ENCODE peak calls at places on chromosomes 12 and 14, in five cellular contexts. F is left ventricle myocardium inferior, C is psoas muscle, N is astrocyte of the spinal cord, M is HFF-Myc. T is an unnamed sample.

GRCh38 chr12:79016181-79016580 is 151.6 kb downstream of the SYT1 start:
- DNase-seq in F (no peak), C (no peak), N (no peak), M (no peak), T (no peak)

GRCh38 chr12:84661732-84662326 is 250.8 kb downstream of the SLC6A15 start:
- DNase-seq in F (no peak), C (no peak), N (peak), M (peak), T (peak)

GRCh38 chr12:13254311-13254710 is 57.8 kb downstream of the EMP1 start:
- DNase-seq in F (no peak), C (no peak), N (no peak), M (no peak), T (no peak)

GRCh38 chr12:46494424-46494823 is 121.9 kb upstream of the SLC38A2 start:
- DNase-seq in F (no peak), C (no peak), N (peak), M (no peak), T (peak)

GRCh38 chr14:30559638-30560071 is 697 bp downstream of the G2E3 start:
- DNase-seq in F (no peak), C (no peak), N (peak), M (no peak), T (peak)

GRCh38 chr14:56592746-56593544 is 13.3 kb downstream of the TMEM260 start:
- DNase-seq in F (no peak), C (no peak), N (no peak), M (no peak), T (no peak)

GRCh38 chr14:73973497-73973896 is 23.4 kb downstream of the COQ6 start:
- DNase-seq in F (no peak), C (no peak), N (no peak), M (no peak), T (no peak)

GRCh38 chr12:101076940-101077351 is 133.1 kb downstream of the SLC5A8 start:
- DNase-seq in F (no peak), C (no peak), N (no peak), M (peak), T (peak)

GRCh38 chr14:84482256-84483071 is 1047.5 kb upstream of the FLRT2 start:
- DNase-seq in F (no peak), C (no peak), N (peak), M (peak), T (peak)

GRCh38 chr14:22003471-22003870 is 329.9 kb upstream of the OR4E1 start:
- DNase-seq in F (no peak), C (no peak), N (no peak), M (no peak), T (no peak)

GRCh38 chr14:104698688-104699425 is 9.4 kb downstream of the INF2 start:
- DNase-seq in F (peak), C (peak), N (no peak), M (no peak), T (no peak)

GRCh38 chr14:104696671-104697316 is 7.4 kb downstream of the INF2 start:
- DNase-seq in F (no peak), C (no peak), N (no peak), M (no peak), T (no peak)

GRCh38 chr14:104697317-104697703 is 7.9 kb downstream of the INF2 start:
- DNase-seq in F (no peak), C (no peak), N (no peak), M (no peak), T (no peak)

GRCh38 chr14:104699426-104699748 is 10.0 kb downstream of the INF2 start:
- DNase-seq in F (no peak), C (no peak), N (no peak), M (no peak), T (no peak)

GRCh38 chr14:104697892-104698583 is 8.6 kb downstream of the INF2 start:
- DNase-seq in F (no peak), C (no peak), N (no peak), M (no peak), T (no peak)
- H3K4me3 ChIP-seq in F (peak), C (no peak), N (no peak), M (no peak), T (no peak)

GRCh38 chr14:99562848-99563748 is 40.9 kb downstream of the CCDC85C start:
- DNase-seq in F (peak), C (peak), N (peak), M (no peak), T (peak)
- TF ChIP-seq CTCF in F (peak), C (peak), N (peak), M (no peak), T (peak)

GRCh38 chr14:23365353-23366162 is 586 bp upstream of the EFS start:
- DNase-seq in F (no peak), C (no peak), N (peak), M (no peak), T (no peak)

GRCh38 chr14:23364164-23364571 is 804 bp downstream of the EFS start:
- DNase-seq in F (no peak), C (no peak), N (no peak), M (no peak), T (no peak)

GRCh38 chr14:23370221-23370620 is 2.4 kb upstream of the IL25 start:
- DNase-seq in F (no peak), C (no peak), N (no peak), M (no peak), T (no peak)

GRCh38 chr14:23364604-23365352 is at the start of gene EFS:
- DNase-seq in F (peak), C (no peak), N (peak), M (no peak), T (no peak)

DNA sequence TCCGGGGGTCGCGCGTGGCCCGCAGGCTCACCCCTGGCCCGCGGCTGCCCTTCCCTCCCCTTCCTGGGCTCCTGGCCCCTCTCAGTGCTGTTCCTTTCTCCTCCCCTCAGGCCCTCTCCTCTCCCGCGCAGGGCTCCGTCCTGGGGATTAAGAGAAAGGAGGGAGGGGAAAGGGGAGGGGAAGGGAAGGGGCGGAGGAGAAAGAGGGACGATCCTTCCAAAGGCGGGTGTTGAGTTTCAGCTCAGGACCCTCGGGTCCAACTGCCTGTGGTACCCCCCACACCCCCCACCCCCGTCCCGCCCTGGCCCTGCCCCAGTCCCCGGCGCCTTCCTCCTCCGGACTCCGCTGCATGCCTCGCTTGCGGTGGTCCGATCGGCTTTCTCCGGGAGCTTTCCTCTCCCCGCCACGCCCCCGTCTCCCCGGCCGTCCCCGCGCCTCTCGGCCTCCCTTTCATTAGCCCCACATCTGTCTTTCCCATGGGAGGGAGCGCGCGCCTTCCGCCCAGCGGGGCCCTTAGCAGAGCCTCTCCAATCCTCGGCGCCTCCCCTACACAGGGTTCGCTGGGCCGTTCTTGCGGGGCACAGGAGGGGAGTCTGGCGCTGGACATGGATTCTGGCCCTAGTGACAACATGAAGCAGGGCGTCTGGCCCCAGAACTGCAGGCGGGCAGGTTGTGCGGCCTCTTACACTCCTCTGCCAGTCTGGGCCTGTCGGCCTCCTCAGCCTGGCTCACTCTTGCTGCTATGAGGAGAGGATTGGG is 1.4 kb upstream of the EFS start:
- DNase-seq in F (peak), C (peak), N (peak), M (peak), T (peak)
- H3K4me3 ChIP-seq in F (peak), C (peak), N (peak), M (peak), T (peak)

DNA sequence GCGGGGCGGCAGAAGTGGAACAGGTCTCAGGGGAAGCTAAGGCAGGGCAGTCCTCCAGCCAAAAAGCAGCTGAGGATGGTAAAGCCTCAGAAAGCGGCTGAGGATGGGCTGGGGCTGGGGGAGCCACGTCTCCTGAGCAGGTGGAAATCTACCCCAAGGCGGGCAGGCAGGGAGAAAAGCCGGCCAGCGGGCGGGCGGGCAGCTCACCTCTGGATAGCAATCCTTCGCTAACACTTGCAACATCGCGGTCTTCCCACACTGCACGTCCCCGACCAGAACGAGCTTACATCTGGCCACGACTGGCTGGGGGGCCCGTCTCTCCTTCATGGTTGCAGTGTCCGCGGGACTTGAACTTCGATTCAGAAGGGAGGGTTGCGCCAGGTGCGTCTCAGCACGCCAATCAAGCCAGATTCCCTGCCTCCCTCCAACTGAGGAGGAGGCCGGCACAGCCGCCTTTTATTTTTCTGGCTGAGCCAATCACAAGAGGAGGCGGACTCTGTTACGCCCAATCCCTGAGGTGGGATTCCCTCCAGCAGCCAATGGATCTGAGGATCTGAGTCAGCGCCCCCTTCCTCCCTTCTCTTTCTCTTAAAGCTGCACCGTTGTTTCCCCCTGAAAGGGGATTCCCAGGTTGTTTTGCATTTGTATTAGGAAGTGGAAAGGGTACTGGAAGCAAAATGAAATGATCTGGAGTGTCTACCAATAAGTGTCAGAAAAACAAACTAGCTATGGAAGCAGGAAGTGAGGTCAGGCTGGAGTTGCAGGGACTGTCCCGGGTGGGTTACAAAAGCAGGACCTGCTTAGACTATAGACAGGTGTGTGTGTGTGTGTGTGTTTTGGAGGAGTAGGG is at the start of gene RND1:
- DNase-seq in F (peak), C (peak), N (peak), M (peak), T (peak)
- TF ChIP-seq CTCF in F (peak), C (no peak), N (peak), M (peak), T (no peak)

DNA sequence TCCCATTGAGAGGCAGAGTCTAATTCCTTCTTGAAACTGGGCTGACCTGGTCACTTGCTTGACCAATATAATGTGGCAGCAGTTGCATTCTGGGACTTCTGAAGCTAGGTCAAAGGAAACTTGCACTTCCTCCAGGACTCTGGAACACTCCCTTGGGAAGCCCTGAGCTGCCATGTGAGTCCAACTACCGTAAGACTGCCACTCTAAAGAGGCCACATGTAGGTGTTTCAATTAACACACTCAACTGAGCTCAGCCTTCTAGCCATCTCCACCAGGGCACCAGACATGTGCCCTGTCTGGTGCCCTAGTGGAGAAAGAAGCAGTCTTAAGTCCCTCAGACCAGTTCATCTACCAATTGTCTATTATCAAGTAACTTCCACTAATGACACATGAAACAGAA is 6.1 kb upstream of the TEP1 start:
- DNase-seq in F (no peak), C (no peak), N (no peak), M (no peak), T (no peak)
- H3K4me3 ChIP-seq in F (no peak), C (no peak), N (no peak), M (no peak), T (no peak)

GRCh38 chr12:102645968-102646367 is 165.6 kb upstream of the IGF1 start:
- DNase-seq in F (no peak), C (no peak), N (no peak), M (no peak), T (no peak)
- TF ChIP-seq CTCF in F (no peak), C (no peak), N (no peak), M (no peak), T (no peak)

GRCh38 chr14:91307652-91308051 is 63.1 kb upstream of the GPR68 start:
- DNase-seq in F (no peak), C (no peak), N (no peak), M (no peak), T (no peak)

GRCh38 chr14:91303924-91304229 is 59.4 kb upstream of the GPR68 start:
- DNase-seq in F (no peak), C (no peak), N (no peak), M (no peak), T (no peak)

GRCh38 chr14:91307046-91307445 is 62.5 kb upstream of the GPR68 start:
- DNase-seq in F (no peak), C (no peak), N (no peak), M (no peak), T (no peak)

GRCh38 chr14:91306547-91306946 is 62.0 kb upstream of the GPR68 start:
- DNase-seq in F (no peak), C (no peak), N (no peak), M (no peak), T (no peak)

DNA sequence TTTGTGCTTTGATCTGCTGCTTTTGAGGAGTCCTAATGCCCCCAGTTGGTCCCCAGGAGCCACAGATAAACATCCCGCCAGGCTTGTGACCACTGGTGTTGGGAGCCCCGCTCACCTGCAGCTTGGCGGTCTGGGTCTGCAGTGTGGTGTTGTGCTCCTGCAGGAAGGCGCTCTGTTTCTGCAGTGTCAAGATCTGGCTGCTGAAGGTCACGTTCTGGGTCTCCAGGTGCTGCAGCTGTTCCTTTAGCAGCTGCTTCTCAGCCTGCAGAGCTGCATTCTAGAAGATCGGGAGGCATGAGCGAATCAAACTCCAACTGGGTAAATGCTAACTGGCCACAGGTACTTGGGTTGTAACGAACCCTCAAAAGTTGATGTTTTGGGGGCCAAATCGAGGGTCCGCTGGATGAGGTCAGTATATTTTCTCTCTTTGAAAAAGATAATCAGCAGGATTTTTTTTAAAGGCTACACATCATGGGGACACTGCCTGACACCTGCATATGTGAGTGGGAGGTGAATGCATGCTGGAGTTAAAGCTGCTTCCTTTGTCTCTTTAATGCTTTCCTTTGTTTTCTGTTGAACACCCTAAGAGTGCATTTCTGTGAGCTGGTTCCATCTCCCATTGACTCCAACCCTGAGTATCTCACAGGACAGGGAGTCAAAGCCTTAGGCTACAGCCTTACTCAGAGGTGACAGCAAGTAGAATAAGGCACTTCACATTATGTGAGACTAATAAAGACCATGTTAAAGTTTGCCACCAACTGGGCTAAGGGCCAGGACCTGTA is 61.3 kb upstream of the GPR68 start:
- DNase-seq in F (no peak), C (no peak), N (no peak), M (no peak), T (no peak)
- H3K4me3 ChIP-seq in F (no peak), C (no peak), N (no peak), M (no peak), T (no peak)

T was measured in fibroblast of mammary gland.